ENCODE peak calls at places on chromosomes 2 and 18, in eight cellular contexts. B, H, G, F, X, I, W and D are unnamed samples.
A peak's percentile ranks its signal among the peaks of the same experiment; 100 is the strongest.

GRCh38 chr2:2191110-2191707 is 139.9 kb downstream of the MYT1L start:
- DNase-seq in B (no peak), H (no peak), G (no peak), F (no peak), X (no peak), I (no peak), W (peak; percentile 62), D (no peak)

GRCh38 chr2:186036862-186037449 is 298.4 kb downstream of the FSIP2 start:
- DNase-seq in B (no peak), H (no peak), G (no peak), F (no peak), X (no peak), I (no peak), W (no peak), D (no peak)

GRCh38 chr2:184835081-184835728 is 236.9 kb downstream of the ZNF804A start:
- DNase-seq in B (no peak), H (no peak), G (peak; percentile 11), F (no peak), X (no peak), I (no peak), W (no peak), D (peak; percentile 8)

GRCh38 chr2:118632921-118633320 is 214.5 kb downstream of the EN1 start:
- DNase-seq in B (no peak), H (no peak), G (no peak), F (no peak), X (no peak), I (no peak), W (no peak), D (no peak)

GRCh38 chr2:28626891-28627421 is 124.7 kb upstream of the PPP1CB start:
- DNase-seq in B (no peak), H (no peak), G (no peak), F (no peak), X (peak; percentile 55), I (no peak), W (no peak), D (no peak)

GRCh38 chr2:142870516-142870915 is 6.9 kb upstream of the KYNU start:
- DNase-seq in B (no peak), H (no peak), G (no peak), F (no peak), X (no peak), I (no peak), W (no peak), D (no peak)

GRCh38 chr2:17830053-17831034 is 14.1 kb downstream of the MSGN1 start:
- DNase-seq in B (peak; percentile 79), H (peak; percentile 25), G (peak; percentile 79), F (peak; percentile 34), X (peak; percentile 70), I (peak; percentile 63), W (peak; percentile 90), D (peak; percentile 49)

GRCh38 chr18:24366328-24366727 is 31.3 kb downstream of the OSBPL1A start:
- DNase-seq in B (no peak), H (no peak), G (no peak), F (no peak), X (no peak), I (no peak), W (no peak), D (no peak)

GRCh38 chr2:203678971-203679370 is 27.5 kb upstream of the CD28 start:
- DNase-seq in B (no peak), H (no peak), G (no peak), F (peak; percentile 18), X (no peak), I (peak; percentile 13), W (no peak), D (no peak)

GRCh38 chr2:111687911-111688310 is 196.1 kb downstream of the ANAPC1 start:
- DNase-seq in B (no peak), H (no peak), G (no peak), F (no peak), X (no peak), I (no peak), W (no peak), D (no peak)

GRCh38 chr2:236663671-236664101 is 94.1 kb downstream of the ACKR3 start:
- DNase-seq in B (peak; percentile 31), H (no peak), G (peak; percentile 43), F (no peak), X (peak; percentile 84), I (no peak), W (no peak), D (peak; percentile 29)

GRCh38 chr18:47247833-47248609 is 3.4 kb downstream of the SKOR2 start:
- DNase-seq in B (no peak), H (no peak), G (no peak), F (no peak), X (no peak), I (no peak), W (peak; percentile 55), D (no peak)

GRCh38 chr2:128269358-128270305 is 49.0 kb downstream of the HS6ST1 start:
- DNase-seq in B (no peak), H (no peak), G (no peak), F (no peak), X (no peak), I (no peak), W (peak; percentile 18), D (no peak)

GRCh38 chr18:79513381-79514081 is 117.8 kb downstream of the NFATC1 start:
- DNase-seq in B (no peak), H (no peak), G (no peak), F (no peak), X (no peak), I (no peak), W (no peak), D (no peak)

GRCh38 chr18:3869848-3870247 is 419.9 kb downstream of the TGIF1 start:
- DNase-seq in B (no peak), H (no peak), G (peak; percentile 2), F (peak; percentile 72), X (peak; percentile 73), I (peak; percentile 39), W (peak; percentile 58), D (peak; percentile 45)

GRCh38 chr2:53515435-53516332 is 251.9 kb upstream of the CHAC2 start:
- DNase-seq in B (no peak), H (no peak), G (no peak), F (peak; percentile 41), X (no peak), I (no peak), W (no peak), D (peak; percentile 9)

GRCh38 chr2:82993631-82994030 is 1465.4 kb downstream of the SUCLG1 start:
- DNase-seq in B (no peak), H (no peak), G (no peak), F (peak; percentile 96), X (peak; percentile 57), I (peak; percentile 82), W (no peak), D (peak; percentile 29)

GRCh38 chr18:62977512-62977911 is 262.2 kb downstream of the PHLPP1 start:
- DNase-seq in B (no peak), H (no peak), G (no peak), F (no peak), X (no peak), I (no peak), W (no peak), D (no peak)

GRCh38 chr2:48601349-48601748 is 16.3 kb upstream of the GTF2A1L start:
- DNase-seq in B (no peak), H (no peak), G (peak; percentile 12), F (peak; percentile 44), X (no peak), I (peak; percentile 13), W (peak; percentile 29), D (peak; percentile 16)

GRCh38 chr2:37315364-37315763 is 9.3 kb downstream of the PRKD3 start:
- DNase-seq in B (no peak), H (no peak), G (no peak), F (no peak), X (no peak), I (no peak), W (no peak), D (no peak)

GRCh38 chr2:234626566-234627130 is 129.8 kb upstream of the ARL4C start:
- DNase-seq in B (no peak), H (no peak), G (no peak), F (no peak), X (no peak), I (no peak), W (no peak), D (no peak)

GRCh38 chr2:200257570-200257969 is 48.9 kb upstream of the SPATS2L start:
- DNase-seq in B (no peak), H (no peak), G (no peak), F (no peak), X (no peak), I (no peak), W (no peak), D (no peak)

GRCh38 chr2:73386342-73386868 is 769 bp downstream of the ALMS1 start:
- DNase-seq in B (no peak), H (no peak), G (no peak), F (no peak), X (no peak), I (no peak), W (no peak), D (no peak)

GRCh38 chr2:24543252-24543651 is 52.2 kb downstream of the NCOA1 start:
- DNase-seq in B (no peak), H (no peak), G (no peak), F (peak; percentile 46), X (no peak), I (no peak), W (no peak), D (no peak)

GRCh38 chr2:179446475-179447141 is 182.0 kb upstream of the SESTD1 start:
- DNase-seq in B (no peak), H (no peak), G (no peak), F (peak; percentile 89), X (no peak), I (peak; percentile 18), W (no peak), D (no peak)

GRCh38 chr18:22020127-22020866 is 149.1 kb upstream of the GATA6 start:
- DNase-seq in B (no peak), H (no peak), G (no peak), F (no peak), X (no peak), I (no peak), W (no peak), D (no peak)

GRCh38 chr2:218383892-218384519 is 1.9 kb downstream of the SLC11A1 start:
- DNase-seq in B (no peak), H (no peak), G (no peak), F (peak; percentile 25), X (peak; percentile 24), I (peak; percentile 57), W (no peak), D (no peak)

GRCh38 chr2:95700554-95700953 is 108.8 kb downstream of the TRIM43 start:
- DNase-seq in B (no peak), H (no peak), G (no peak), F (no peak), X (no peak), I (no peak), W (no peak), D (no peak)

GRCh38 chr2:110948027-110948687 is 172.6 kb upstream of the BCL2L11 start:
- DNase-seq in B (no peak), H (no peak), G (no peak), F (no peak), X (no peak), I (no peak), W (no peak), D (peak; percentile 48)

GRCh38 chr2:43030551-43031025 is 195.8 kb downstream of the ZFP36L2 start:
- DNase-seq in B (no peak), H (no peak), G (no peak), F (no peak), X (no peak), I (no peak), W (no peak), D (no peak)

GRCh38 chr2:168801961-168802824 is at the start of gene NOSTRIN:
- DNase-seq in B (peak; percentile 28), H (no peak), G (no peak), F (peak; percentile 50), X (no peak), I (no peak), W (no peak), D (peak; percentile 81)

GRCh38 chr2:120305296-120305695 is 40.6 kb upstream of the INHBB start:
- DNase-seq in B (no peak), H (no peak), G (no peak), F (peak; percentile 28), X (peak; percentile 36), I (no peak), W (no peak), D (no peak)

GRCh38 chr2:65373365-65373918 is 59.0 kb downstream of the SPRED2 start:
- DNase-seq in B (no peak), H (no peak), G (no peak), F (peak; percentile 81), X (no peak), I (no peak), W (no peak), D (no peak)